ENCODE peak calls at places on chromosomes 11 and 22, in four cellular contexts. L is lung, I is epithelial cell of esophagus, S is cardiac fibroblast. T is an unnamed sample.

GRCh38 chr22:16965560-16965959 is 42.5 kb downstream of the GAB4 start:
- DNase-seq in I (no peak), L (peak), S (no peak), T (no peak)

GRCh38 chr22:46373166-46373565 is 37.7 kb downstream of the TRMU start:
- DNase-seq in S (no peak), I (no peak), L (no peak), T (no peak)

GRCh38 chr22:22749167-22749758 is 104.8 kb downstream of the GGTLC2 start:
- DNase-seq in L (no peak), I (no peak), S (no peak), T (no peak)

GRCh38 chr11:46991391-46991790 is 54.8 kb downstream of the CSTPP1 start:
- DNase-seq in I (no peak), L (no peak), S (no peak), T (no peak)

GRCh38 chr11:74984070-74984469 is 4.7 kb upstream of the NEU3 start:
- DNase-seq in S (no peak), L (no peak), I (no peak), T (no peak)

GRCh38 chr11:107741044-107741823 is 29.4 kb upstream of the SLN start:
- DNase-seq in I (peak), S (peak), L (peak), T (no peak)

GRCh38 chr11:12195773-12196172 is 85.4 kb downstream of the MICAL2 start:
- DNase-seq in I (no peak), S (no peak), L (no peak), T (no peak)

GRCh38 chr11:76657139-76657823 is 13.3 kb downstream of the LRRC32 start:
- DNase-seq in I (no peak), L (no peak), S (no peak), T (no peak)

GRCh38 chr11:93216511-93217121 is 18.8 kb upstream of the SLC36A4 start:
- DNase-seq in I (no peak), L (no peak), S (no peak), T (no peak)

GRCh38 chr22:25827415-25827814 is 85.4 kb downstream of the MYO18B start:
- DNase-seq in L (no peak), I (no peak), S (no peak), T (no peak)

GRCh38 chr22:38718414-38718813 is 12.7 kb downstream of the GTPBP1 start:
- DNase-seq in L (peak), I (peak), S (peak), T (no peak)

GRCh38 chr22:32996702-32997101 is 61.5 kb downstream of the SYN3 start:
- DNase-seq in L (peak), I (peak), S (peak), T (no peak)

GRCh38 chr11:17952487-17952886 is 60.4 kb downstream of the SERGEF start:
- DNase-seq in L (no peak), S (no peak), I (no peak), T (no peak)

DNA sequence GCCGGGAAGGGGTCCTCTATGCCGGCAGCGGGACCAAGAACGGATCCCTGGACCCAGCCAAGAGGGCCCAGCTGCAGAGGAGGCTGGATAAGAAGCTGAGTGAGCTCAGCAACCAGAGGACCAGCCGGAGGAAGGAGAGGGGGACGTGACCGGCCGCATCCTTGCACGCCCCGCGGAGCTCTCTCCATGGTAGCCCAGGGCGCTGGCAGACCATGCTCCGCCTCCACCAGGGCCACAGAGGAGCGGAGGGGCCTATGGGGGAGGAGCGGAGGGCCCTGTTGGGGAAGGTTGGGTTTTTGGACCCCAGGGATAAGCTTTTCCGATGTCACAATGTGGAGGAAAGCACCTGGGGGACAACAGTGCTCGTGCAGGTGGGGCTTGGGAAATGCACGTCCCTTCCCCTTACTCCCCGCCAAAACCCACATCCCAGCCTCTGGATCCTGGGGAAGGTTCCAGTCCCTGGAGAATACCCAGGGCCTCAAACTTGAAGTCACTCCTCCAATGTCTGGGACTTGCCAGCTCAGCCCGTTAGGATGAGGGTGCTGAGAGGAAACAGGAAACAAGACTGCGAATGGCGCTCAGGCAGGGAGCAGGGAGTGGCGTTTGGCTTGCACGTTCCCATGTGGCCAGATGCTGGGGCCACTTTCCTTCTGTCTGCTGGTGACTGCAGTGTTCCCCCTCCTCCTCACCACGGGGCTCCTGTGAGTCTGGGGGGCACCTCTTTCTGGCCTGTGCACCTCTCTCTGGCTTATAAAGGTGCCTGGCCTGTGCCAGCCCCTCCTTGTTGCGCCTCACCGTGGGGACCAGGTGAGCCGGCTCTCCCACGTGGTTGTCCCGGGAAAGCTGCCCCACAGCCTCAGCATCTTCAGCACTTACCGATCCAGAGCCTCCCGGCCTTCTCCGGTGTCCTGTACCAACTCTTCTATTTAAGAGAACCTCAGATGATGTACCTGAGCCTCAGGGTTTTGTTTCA is 36.2 kb downstream of the IGHMBP2 start:
- DNase-seq in S (no peak), L (no peak), I (no peak), T (no peak)
- TF ChIP-seq CTCF in S (no peak), L (no peak), I (no peak), T (no peak)

DNA sequence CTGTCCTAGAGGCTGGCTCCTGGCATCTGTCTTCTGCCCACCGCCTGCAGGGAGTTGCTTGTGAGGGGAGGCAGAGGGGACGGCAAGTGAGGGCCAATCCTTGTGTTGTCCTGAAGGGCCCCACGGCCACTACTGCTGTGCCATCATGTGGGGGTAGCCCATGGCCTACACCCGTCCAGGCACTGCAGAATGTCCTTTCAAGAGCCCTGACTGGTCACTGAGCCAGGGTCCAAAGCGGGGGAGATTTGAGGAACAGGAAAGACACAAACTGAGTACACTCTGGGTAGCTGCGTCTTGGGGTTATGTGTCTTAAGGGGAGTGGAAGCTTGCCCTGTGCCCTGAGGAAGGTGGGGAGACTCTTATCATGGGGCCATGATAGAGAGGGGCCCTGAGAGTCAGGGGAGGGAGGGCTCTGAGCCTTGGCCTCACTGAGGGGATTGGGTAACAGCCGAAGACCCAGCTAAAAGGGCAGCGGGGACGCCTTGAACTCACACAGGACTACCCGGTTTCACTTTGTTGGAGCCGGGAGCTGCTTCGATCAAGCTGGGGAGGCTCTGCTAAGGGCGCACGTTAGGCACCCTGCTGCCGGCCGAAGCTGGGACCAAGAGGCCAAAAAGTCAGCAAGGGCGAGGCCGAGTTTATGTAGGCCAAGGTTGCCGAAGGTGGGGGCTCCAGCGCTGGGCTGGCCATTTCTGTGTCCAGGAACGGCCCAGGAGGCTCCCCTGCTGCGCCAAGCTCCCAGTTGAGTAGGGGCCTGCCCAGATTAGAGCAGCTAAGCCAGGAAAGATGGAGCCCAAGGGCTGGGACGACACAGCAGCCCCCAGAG is 1.9 kb downstream of the TBX1 start:
- DNase-seq in L (no peak), S (no peak), I (peak), T (no peak)
- H3K4me3 ChIP-seq in L (no peak), S (no peak), I (peak), T (peak)

DNA sequence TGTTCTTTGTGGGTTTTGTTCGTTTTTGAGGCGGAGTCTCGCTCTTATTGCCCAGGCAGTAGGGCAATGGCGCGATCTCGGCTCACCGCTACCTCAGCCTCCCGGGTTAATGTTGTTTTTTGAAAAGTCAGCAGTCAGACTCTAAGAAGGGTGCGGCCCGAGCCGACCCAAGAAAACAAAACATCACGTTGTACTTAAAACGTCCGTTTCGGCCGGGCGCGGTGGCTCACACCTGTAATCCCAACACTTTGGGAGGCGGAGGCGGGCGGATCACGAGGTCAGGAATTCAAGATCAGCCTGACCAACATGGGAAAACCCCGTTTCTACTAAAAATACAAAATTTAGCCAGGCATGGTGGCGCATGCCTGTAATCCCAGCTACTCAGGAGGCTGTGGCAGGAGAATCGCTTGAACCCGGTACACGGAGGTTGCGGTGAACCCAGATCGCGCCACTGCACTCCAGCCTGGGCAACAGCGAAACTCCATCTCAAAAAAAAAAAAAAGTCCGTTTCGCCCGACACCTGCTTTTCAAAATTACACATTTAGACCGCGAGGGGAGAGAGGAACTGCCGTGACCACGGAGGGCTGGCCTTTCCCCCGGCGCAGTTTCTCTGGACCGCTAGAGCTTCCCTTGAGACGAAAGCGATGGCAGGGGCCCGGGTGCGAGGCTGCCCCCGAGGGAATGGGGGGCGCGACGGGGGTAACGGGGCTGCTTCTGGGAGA is 636 bp downstream of the CD59 start:
- DNase-seq in I (peak), S (peak), L (peak), T (no peak)
- TF ChIP-seq CTCF in I (no peak), S (no peak), L (no peak), T (no peak)

GRCh38 chr11:57476883-57477506 is 16.7 kb downstream of the RTN4RL2 start:
- DNase-seq in S (no peak), L (no peak), I (peak), T (no peak)
- H3K4me3 ChIP-seq in S (no peak), L (peak), I (peak), T (no peak)

GRCh38 chr11:104254347-104254746 is 90.4 kb upstream of the PDGFD start:
- DNase-seq in L (no peak), S (peak), I (peak), T (no peak)
- TF ChIP-seq CTCF in L (no peak), S (peak), I (peak), T (peak)

T was measured in AG04449.